ENCODE peak calls at places on chromosomes 7 and 10, in six cellular contexts. B is D721Med; X is astrocyte; S is thoracic aorta; C is stimulated activated CD8-positive, alpha-beta memory T cell treated with anti-CD3 and anti-CD28 coated beads, Interleukin-4, amount 100 ng/mL, for 48 hours; M is foreskin fibroblast. F is an unnamed sample.

GRCh38 chr7:99422091-99422624 is 13.4 kb downstream of the BUD31 start:
- DNase-seq in B (no peak), X (no peak), S (no peak), C (no peak), M (no peak), F (no peak)

GRCh38 chr10:33252794-33253203 is 81.7 kb downstream of the NRP1 start:
- DNase-seq in B (no peak), X (peak), S (no peak), C (no peak), M (peak), F (no peak)

GRCh38 chr10:131700506-131700905 is 200.3 kb upstream of the PPP2R2D start:
- DNase-seq in B (no peak), X (no peak), S (no peak), C (no peak), M (no peak), F (no peak)

GRCh38 chr10:63197304-63198092 is 64.4 kb downstream of the NRBF2 start:
- DNase-seq in B (no peak), X (peak), S (no peak), C (no peak), M (peak), F (no peak)

GRCh38 chr10:29009464-29009863 is 279.4 kb upstream of the LYZL1 start:
- DNase-seq in B (no peak), X (no peak), S (no peak), C (no peak), M (no peak), F (no peak)

GRCh38 chr7:17774248-17774647 is 166.0 kb downstream of the SNX13 start:
- DNase-seq in B (no peak), X (peak), S (no peak), C (no peak), M (peak), F (peak)

GRCh38 chr7:155226261-155227003 is 71.2 kb upstream of the INSIG1 start:
- DNase-seq in B (no peak), X (no peak), S (no peak), C (no peak), M (no peak), F (no peak)

GRCh38 chr7:110204527-110204926 is 886.4 kb upstream of the LRRN3 start:
- DNase-seq in B (no peak), X (no peak), S (no peak), C (no peak), M (peak), F (no peak)

GRCh38 chr10:50552308-50552707 is 71.4 kb downstream of the SGMS1 start:
- DNase-seq in B (no peak), X (peak), S (no peak), C (no peak), M (peak), F (no peak)

GRCh38 chr10:47383254-47384147 is 592 bp downstream of the ZNF488 start:
- DNase-seq in B (no peak), X (no peak), S (no peak), C (peak), M (no peak), F (peak)

GRCh38 chr10:100341953-100342626 is 4.9 kb upstream of the SCD start:
- DNase-seq in B (peak), X (no peak), S (no peak), C (peak), M (peak), F (peak)

GRCh38 chr10:7788640-7789335 is 811 bp downstream of the ATP5F1C start:
- DNase-seq in B (no peak), X (no peak), S (no peak), C (no peak), M (no peak), F (peak)

GRCh38 chr7:14826426-14826825 is 76.1 kb downstream of the DGKB start:
- DNase-seq in B (no peak), X (no peak), S (no peak), C (no peak), M (no peak), F (no peak)

GRCh38 chr7:96407427-96407826 is 85.5 kb upstream of the SLC25A13 start:
- DNase-seq in B (no peak), X (peak), S (no peak), C (no peak), M (peak), F (no peak)

GRCh38 chr10:62652114-62652513 is 152.4 kb upstream of the ADO start:
- DNase-seq in B (no peak), X (peak), S (no peak), C (no peak), M (peak), F (no peak)

GRCh38 chr7:81447351-81447952 is 322.4 kb downstream of the HGF start:
- DNase-seq in B (no peak), X (peak), S (no peak), C (no peak), M (peak), F (peak)

GRCh38 chr10:104279550-104280259 is 10.7 kb downstream of the GSTO2 start:
- DNase-seq in B (no peak), X (no peak), S (no peak), C (no peak), M (no peak), F (no peak)

GRCh38 chr7:131190146-131190545 is 137.5 kb upstream of the MKLN1 start:
- DNase-seq in B (no peak), X (no peak), S (no peak), C (no peak), M (no peak), F (no peak)